ENCODE peak calls at places on chromosomes 3 and 15, in seven cellular contexts. B is neuronal stem cell, H is mesendoderm, F is H9, V is H1, N is IMR-90, X is trophoblast cell. D is an unnamed sample.
A peak's percentile ranks its signal among the peaks of the same experiment; 100 is the strongest.

GRCh38 chr3:104359546-104359945 is 1007.2 kb upstream of the ALCAM start:
- DNase-seq in B (no peak), H (peak; percentile 72), F (no peak), V (no peak), N (peak; percentile 87), X (peak; percentile 4), D (peak; percentile 73)

GRCh38 chr3:190617185-190617584 is 103.3 kb downstream of the IL1RAP start:
- DNase-seq in B (peak; percentile 20), H (peak; percentile 55), F (no peak), V (no peak), N (no peak), X (peak; percentile 29), D (no peak)

GRCh38 chr3:156729460-156730179 is 55.2 kb downstream of the TIPARP start:
- DNase-seq in B (no peak), H (no peak), F (no peak), V (no peak), N (no peak), X (no peak), D (no peak)

GRCh38 chr3:72150634-72151412 is 365.9 kb upstream of the PROK2 start:
- DNase-seq in B (no peak), H (no peak), F (no peak), V (no peak), N (no peak), X (no peak), D (no peak)

GRCh38 chr3:40012381-40012780 is 203.0 kb downstream of the MYRIP start:
- DNase-seq in B (no peak), H (no peak), F (no peak), V (no peak), N (no peak), X (no peak), D (no peak)

GRCh38 chr3:186264608-186265400 is 97.2 kb downstream of the DGKG start:
- DNase-seq in B (no peak), H (no peak), F (no peak), V (no peak), N (no peak), X (no peak), D (no peak)

GRCh38 chr3:71562938-71563337 is 20.6 kb downstream of the FOXP1 start:
- DNase-seq in B (no peak), H (no peak), F (no peak), V (no peak), N (no peak), X (no peak), D (no peak)

GRCh38 chr3:5017953-5018531 is 38.8 kb downstream of the BHLHE40 start:
- DNase-seq in B (no peak), H (peak; percentile 86), F (no peak), V (no peak), N (no peak), X (no peak), D (no peak)

GRCh38 chr15:63370764-63371163 is 10.9 kb downstream of the CA12 start:
- DNase-seq in B (no peak), H (no peak), F (no peak), V (no peak), N (no peak), X (no peak), D (no peak)

GRCh38 chr15:59420986-59421618 is 16.9 kb upstream of the FAM81A start:
- DNase-seq in B (no peak), H (peak; percentile 87), F (peak; percentile 73), V (peak; percentile 50), N (peak; percentile 55), X (peak; percentile 11), D (peak; percentile 57)

GRCh38 chr3:187735383-187735782 is 9.9 kb downstream of the BCL6 start:
- DNase-seq in B (no peak), H (no peak), F (no peak), V (no peak), N (no peak), X (no peak), D (peak; percentile 7)

GRCh38 chr15:63494406-63494805 is 10.0 kb upstream of the USP3 start:
- DNase-seq in B (no peak), H (no peak), F (no peak), V (no peak), N (no peak), X (no peak), D (no peak)

GRCh38 chr3:48467110-48467454 is 20.5 kb downstream of the ATRIP start:
- DNase-seq in B (no peak), H (no peak), F (no peak), V (no peak), N (no peak), X (no peak), D (no peak)

GRCh38 chr3:153138267-153139210 is 23.5 kb upstream of the RAP2B start:
- DNase-seq in B (no peak), H (peak; percentile 96), F (peak; percentile 33), V (no peak), N (peak; percentile 96), X (peak; percentile 80), D (peak; percentile 96)

GRCh38 chr3:177463863-177464262 is 266.6 kb upstream of the TBL1XR1 start:
- DNase-seq in B (no peak), H (peak; percentile 84), F (no peak), V (no peak), N (peak; percentile 79), X (no peak), D (peak; percentile 67)

GRCh38 chr3:31407665-31408064 is 125.1 kb upstream of the STT3B start:
- DNase-seq in B (no peak), H (no peak), F (no peak), V (no peak), N (peak; percentile 13), X (no peak), D (no peak)

GRCh38 chr3:77939726-77940125 is 899.8 kb downstream of the ROBO2 start:
- DNase-seq in B (no peak), H (no peak), F (no peak), V (no peak), N (no peak), X (no peak), D (no peak)

GRCh38 chr3:114770874-114771273 is 376.2 kb downstream of the ZBTB20 start:
- DNase-seq in B (no peak), H (no peak), F (no peak), V (no peak), N (peak; percentile 73), X (no peak), D (peak; percentile 21)

GRCh38 chr15:87498545-87498944 is 758.0 kb downstream of the NTRK3 start:
- DNase-seq in B (no peak), H (peak; percentile 70), F (no peak), V (no peak), N (peak; percentile 0), X (no peak), D (peak; percentile 64)

GRCh38 chr3:123540285-123540684 is 44.6 kb downstream of the HACD2 start:
- DNase-seq in B (no peak), H (no peak), F (no peak), V (no peak), N (peak; percentile 29), X (no peak), D (no peak)

GRCh38 chr3:4866841-4867240 is 112.4 kb upstream of the BHLHE40 start:
- DNase-seq in B (no peak), H (no peak), F (no peak), V (no peak), N (peak; percentile 30), X (no peak), D (peak; percentile 77)

GRCh38 chr3:148903022-148903442 is 37.9 kb downstream of the CPA3 start:
- DNase-seq in B (no peak), H (no peak), F (no peak), V (no peak), N (peak; percentile 28), X (no peak), D (peak; percentile 29)

GRCh38 chr3:148004331-148004730 is 595.2 kb downstream of the ZIC1 start:
- DNase-seq in B (peak; percentile 54), H (no peak), F (no peak), V (no peak), N (no peak), X (no peak), D (no peak)

GRCh38 chr3:114803042-114803695 is 343.9 kb downstream of the ZBTB20 start:
- DNase-seq in B (no peak), H (no peak), F (no peak), V (no peak), N (no peak), X (no peak), D (no peak)

GRCh38 chr3:44442591-44443309 is 34.7 kb downstream of the ZNF445 start:
- DNase-seq in B (no peak), H (no peak), F (no peak), V (no peak), N (no peak), X (no peak), D (no peak)

GRCh38 chr3:194276768-194277546 is 74.2 kb downstream of the CPN2 start:
- DNase-seq in B (no peak), H (no peak), F (peak; percentile 48), V (no peak), N (peak; percentile 52), X (no peak), D (no peak)
- H3K4ac ChIP-seq in B (no peak overlapping the region), H (no peak overlapping the region), F (no peak overlapping the region), V (no peak overlapping the region), N (no peak overlapping the region), X (no peak overlapping the region), D (peak overlapping the region; percentile 93)

GRCh38 chr3:140223631-140224030 is 288.6 kb downstream of the CLSTN2 start:
- DNase-seq in B (no peak), H (no peak), F (no peak), V (no peak), N (no peak), X (no peak), D (no peak)
- H3K4me2 ChIP-seq in B (no peak overlapping the region), H (no peak overlapping the region), F (no peak overlapping the region), V (no peak overlapping the region), N (no peak overlapping the region), X (no peak overlapping the region), D (no peak overlapping the region)

DNA sequence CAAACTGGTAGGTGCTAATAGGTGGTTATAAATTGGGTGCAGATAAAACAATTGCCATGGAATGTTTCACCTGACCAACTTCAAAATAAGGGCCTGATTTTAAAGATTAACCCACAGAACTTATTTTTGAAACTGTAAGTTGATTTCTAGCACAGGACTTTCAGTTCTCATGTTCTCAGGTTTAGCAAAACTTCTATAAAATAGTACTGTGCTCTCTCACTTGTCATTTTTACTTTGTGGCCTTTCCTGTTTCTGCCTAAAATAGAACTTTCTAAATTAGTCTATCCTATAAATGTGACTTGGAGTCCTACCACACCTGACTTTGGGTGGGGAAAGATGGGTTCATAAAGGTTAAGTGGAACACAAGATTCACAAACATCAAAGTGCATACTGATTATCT is 38.8 kb downstream of the BTLA start:
- DNase-seq in B (no peak), H (no peak), F (no peak), V (no peak), N (no peak), X (no peak), D (no peak)
- H3K4ac ChIP-seq in B (no peak overlapping the region), H (no peak overlapping the region), F (no peak overlapping the region), V (no peak overlapping the region), N (no peak overlapping the region), X (no peak overlapping the region), D (no peak overlapping the region)

GRCh38 chr15:44598066-44598465 is 61.1 kb downstream of the EIF3J start:
- DNase-seq in B (no peak), H (no peak), F (no peak), V (no peak), N (no peak), X (no peak), D (no peak)
- H3K4me2 ChIP-seq in B (no peak overlapping the region), H (no peak overlapping the region), F (no peak overlapping the region), V (no peak overlapping the region), N (no peak overlapping the region), X (no peak overlapping the region), D (no peak overlapping the region)

GRCh38 chr3:151314132-151314531 is 2.5 kb downstream of the GPR87 start:
- DNase-seq in B (no peak), H (no peak), F (no peak), V (no peak), N (no peak), X (no peak), D (no peak)
- H3K4ac ChIP-seq in B (no peak overlapping the region), H (no peak overlapping the region), F (no peak overlapping the region), V (no peak overlapping the region), N (no peak overlapping the region), X (peak overlapping the region; percentile 10), D (no peak overlapping the region)